ENCODE peak calls at places on chromosomes 1 and 21, in six cellular contexts. One of them, this sample, is unnamed.

GRCh38 chr21:36825683-36826082 is 126.8 kb downstream of the SIM2 start:
- DNase-seq in nucleus accumbens: no peak
- DNase-seq in stromal cell of bone marrow: no peak
- DNase-seq in RWPE1: no peak
- DNase-seq in mammary epithelial cell: no peak
- DNase-seq in NCI-H1436: peak; percentile 35
- DNase-seq in this sample: peak; percentile 71

GRCh38 chr1:208335386-208335785 is 91.2 kb upstream of the PLXNA2 start:
- DNase-seq in nucleus accumbens: no peak
- DNase-seq in stromal cell of bone marrow: no peak
- DNase-seq in RWPE1: no peak
- DNase-seq in mammary epithelial cell: no peak
- DNase-seq in NCI-H1436: no peak
- DNase-seq in this sample: no peak

GRCh38 chr21:45549670-45550463 is 7.6 kb upstream of the SLC19A1 start:
- DNase-seq in nucleus accumbens: no peak
- DNase-seq in stromal cell of bone marrow: no peak
- DNase-seq in RWPE1: no peak
- DNase-seq in mammary epithelial cell: no peak
- DNase-seq in NCI-H1436: no peak
- DNase-seq in this sample: no peak

GRCh38 chr21:42341776-42342542 is 8.8 kb downstream of the TFF2 start:
- DNase-seq in nucleus accumbens: no peak
- DNase-seq in stromal cell of bone marrow: no peak
- DNase-seq in RWPE1: no peak
- DNase-seq in mammary epithelial cell: no peak
- DNase-seq in NCI-H1436: no peak
- DNase-seq in this sample: no peak

GRCh38 chr1:15153184-15153841 is at the start of gene TMEM51:
- DNase-seq in nucleus accumbens: no peak
- DNase-seq in stromal cell of bone marrow: no peak
- DNase-seq in RWPE1: peak; percentile 69
- DNase-seq in mammary epithelial cell: peak; percentile 83
- DNase-seq in NCI-H1436: peak; percentile 64
- DNase-seq in this sample: peak; percentile 21

GRCh38 chr1:241639040-241639652 is 1.0 kb downstream of the CHML start:
- DNase-seq in nucleus accumbens: no peak
- DNase-seq in stromal cell of bone marrow: no peak
- DNase-seq in RWPE1: no peak
- DNase-seq in mammary epithelial cell: peak; percentile 27
- DNase-seq in NCI-H1436: no peak
- DNase-seq in this sample: peak; percentile 41

GRCh38 chr1:67815303-67816095 is 17.8 kb downstream of the GNG12 start:
- DNase-seq in nucleus accumbens: no peak
- DNase-seq in stromal cell of bone marrow: no peak
- DNase-seq in RWPE1: peak; percentile 26
- DNase-seq in mammary epithelial cell: peak; percentile 62
- DNase-seq in NCI-H1436: no peak
- DNase-seq in this sample: no peak

GRCh38 chr1:204685236-204686006 is at the start of gene LRRN2:
- DNase-seq in nucleus accumbens: no peak
- DNase-seq in stromal cell of bone marrow: no peak
- DNase-seq in RWPE1: peak; percentile 53
- DNase-seq in mammary epithelial cell: no peak
- DNase-seq in NCI-H1436: peak; percentile 41
- DNase-seq in this sample: peak; percentile 81

GRCh38 chr1:232426801-232427200 is 203.1 kb downstream of the SIPA1L2 start:
- DNase-seq in nucleus accumbens: no peak
- DNase-seq in stromal cell of bone marrow: no peak
- DNase-seq in RWPE1: no peak
- DNase-seq in mammary epithelial cell: no peak
- DNase-seq in NCI-H1436: no peak
- DNase-seq in this sample: no peak

GRCh38 chr1:229165327-229165726 is 105.6 kb upstream of the RAB4A start:
- DNase-seq in nucleus accumbens: no peak
- DNase-seq in stromal cell of bone marrow: no peak
- DNase-seq in RWPE1: no peak
- DNase-seq in mammary epithelial cell: no peak
- DNase-seq in NCI-H1436: no peak
- DNase-seq in this sample: no peak

GRCh38 chr1:232725303-232726047 is 79.7 kb upstream of the MAP10 start:
- DNase-seq in nucleus accumbens: no peak
- DNase-seq in stromal cell of bone marrow: no peak
- DNase-seq in RWPE1: no peak
- DNase-seq in mammary epithelial cell: peak; percentile 28
- DNase-seq in NCI-H1436: no peak
- DNase-seq in this sample: no peak

GRCh38 chr1:203658274-203658673 is 31.6 kb downstream of the ATP2B4 start:
- DNase-seq in nucleus accumbens: no peak
- DNase-seq in stromal cell of bone marrow: no peak
- DNase-seq in RWPE1: no peak
- DNase-seq in mammary epithelial cell: no peak
- DNase-seq in NCI-H1436: no peak
- DNase-seq in this sample: no peak

GRCh38 chr1:30998171-30998570 is 67.3 kb downstream of the PUM1 start:
- DNase-seq in nucleus accumbens: no peak
- DNase-seq in stromal cell of bone marrow: no peak
- DNase-seq in RWPE1: no peak
- DNase-seq in mammary epithelial cell: no peak
- DNase-seq in NCI-H1436: no peak
- DNase-seq in this sample: no peak

GRCh38 chr1:164263540-164263939 is 295.4 kb upstream of the PBX1 start:
- DNase-seq in nucleus accumbens: no peak
- DNase-seq in stromal cell of bone marrow: no peak
- DNase-seq in RWPE1: no peak
- DNase-seq in mammary epithelial cell: no peak
- DNase-seq in NCI-H1436: no peak
- DNase-seq in this sample: no peak

GRCh38 chr1:170620164-170620563 is 43.8 kb upstream of the PRRX1 start:
- DNase-seq in nucleus accumbens: no peak
- DNase-seq in stromal cell of bone marrow: peak; percentile 46
- DNase-seq in RWPE1: no peak
- DNase-seq in mammary epithelial cell: no peak
- DNase-seq in NCI-H1436: no peak
- DNase-seq in this sample: no peak

GRCh38 chr1:188769181-188769580 is 1708.5 kb downstream of the BRINP3 start:
- DNase-seq in nucleus accumbens: no peak
- DNase-seq in stromal cell of bone marrow: no peak
- DNase-seq in RWPE1: no peak
- DNase-seq in mammary epithelial cell: no peak
- DNase-seq in NCI-H1436: no peak
- DNase-seq in this sample: no peak

GRCh38 chr1:58900401-58900800 is 116.6 kb upstream of the JUN start:
- DNase-seq in nucleus accumbens: no peak
- DNase-seq in stromal cell of bone marrow: no peak
- DNase-seq in RWPE1: no peak
- DNase-seq in mammary epithelial cell: no peak
- DNase-seq in NCI-H1436: no peak
- DNase-seq in this sample: no peak

GRCh38 chr1:116360435-116361173 is 12.4 kb upstream of the ATP1A1 start:
- DNase-seq in nucleus accumbens: no peak
- DNase-seq in stromal cell of bone marrow: no peak
- DNase-seq in RWPE1: no peak
- DNase-seq in mammary epithelial cell: no peak
- DNase-seq in NCI-H1436: no peak
- DNase-seq in this sample: no peak

GRCh38 chr1:40404670-40405462 is 31.3 kb downstream of the SMAP2 start:
- DNase-seq in nucleus accumbens: no peak
- DNase-seq in stromal cell of bone marrow: peak; percentile 38
- DNase-seq in RWPE1: peak; percentile 38
- DNase-seq in mammary epithelial cell: peak; percentile 30
- DNase-seq in NCI-H1436: peak; percentile 31
- DNase-seq in this sample: peak; percentile 77

GRCh38 chr1:30420519-30421050 is 302.8 kb downstream of the MATN1 start:
- DNase-seq in nucleus accumbens: no peak
- DNase-seq in stromal cell of bone marrow: no peak
- DNase-seq in RWPE1: no peak
- DNase-seq in mammary epithelial cell: peak; percentile 44
- DNase-seq in NCI-H1436: no peak
- DNase-seq in this sample: no peak

GRCh38 chr1:234277161-234277868 is 95.9 kb upstream of the COA6 start:
- DNase-seq in nucleus accumbens: no peak
- DNase-seq in stromal cell of bone marrow: no peak
- DNase-seq in RWPE1: no peak
- DNase-seq in mammary epithelial cell: no peak
- DNase-seq in NCI-H1436: no peak
- DNase-seq in this sample: no peak

GRCh38 chr21:16040601-16041000 is 310.8 kb downstream of the USP25 start:
- DNase-seq in nucleus accumbens: no peak
- DNase-seq in stromal cell of bone marrow: peak; percentile 15
- DNase-seq in RWPE1: peak; percentile 19
- DNase-seq in mammary epithelial cell: peak; percentile 17
- DNase-seq in NCI-H1436: no peak
- DNase-seq in this sample: no peak

GRCh38 chr21:33026878-33027400 is 1.2 kb downstream of the OLIG2 start:
- DNase-seq in nucleus accumbens: no peak
- DNase-seq in stromal cell of bone marrow: no peak
- DNase-seq in RWPE1: no peak
- DNase-seq in mammary epithelial cell: no peak
- DNase-seq in NCI-H1436: no peak
- DNase-seq in this sample: no peak

GRCh38 chr21:39452207-39452964 is 616 bp downstream of the SH3BGR start:
- DNase-seq in nucleus accumbens: no peak
- DNase-seq in stromal cell of bone marrow: no peak
- DNase-seq in RWPE1: no peak
- DNase-seq in mammary epithelial cell: peak; percentile 14
- DNase-seq in NCI-H1436: no peak
- DNase-seq in this sample: no peak

GRCh38 chr1:119732465-119733168 is 20.9 kb downstream of the PHGDH start:
- DNase-seq in nucleus accumbens: no peak
- DNase-seq in stromal cell of bone marrow: no peak
- DNase-seq in RWPE1: no peak
- DNase-seq in mammary epithelial cell: peak; percentile 41
- DNase-seq in NCI-H1436: no peak
- DNase-seq in this sample: no peak

GRCh38 chr1:167775178-167775577 is 53.4 kb downstream of the MPZL1 start:
- DNase-seq in nucleus accumbens: no peak
- DNase-seq in stromal cell of bone marrow: no peak
- DNase-seq in RWPE1: no peak
- DNase-seq in mammary epithelial cell: peak; percentile 71
- DNase-seq in NCI-H1436: no peak
- DNase-seq in this sample: no peak

GRCh38 chr1:185045793-185046441 is 559 bp downstream of the RNF2 start:
- DNase-seq in nucleus accumbens: no peak
- DNase-seq in stromal cell of bone marrow: no peak
- DNase-seq in RWPE1: peak; percentile 60
- DNase-seq in mammary epithelial cell: peak; percentile 28
- DNase-seq in NCI-H1436: no peak
- DNase-seq in this sample: peak; percentile 85

GRCh38 chr1:79391896-79392295 is 385.4 kb upstream of the ADGRL4 start:
- DNase-seq in nucleus accumbens: no peak
- DNase-seq in stromal cell of bone marrow: no peak
- DNase-seq in RWPE1: no peak
- DNase-seq in mammary epithelial cell: no peak
- DNase-seq in NCI-H1436: no peak
- DNase-seq in this sample: peak; percentile 69

This sample was measured in NCI-H1417.